ENCODE peak calls at places on chromosomes 13 and 19, in seven cellular contexts. F, Y, K, O, C, I and U are unnamed samples.

GRCh38 chr19:48695743-48696352 is at the start of gene FUT2:
- DNase-seq in I (no peak), F (peak), Y (peak), C (no peak), O (no peak), K (no peak), U (no peak)

GRCh38 chr19:43620061-43621001 is 902 bp upstream of the ZNF428 start:
- DNase-seq in C (no peak), F (no peak), O (no peak), Y (no peak), K (no peak), I (no peak), U (no peak)

GRCh38 chr19:18097217-18097992 is at the start of gene MAST3:
- DNase-seq in O (peak), I (peak), F (peak), K (peak), C (no peak), Y (peak), U (peak)

GRCh38 chr13:75685239-75685697 is 49.1 kb downstream of the LMO7 start:
- DNase-seq in K (peak), O (peak), C (peak), F (peak), Y (peak), I (peak), U (peak)

GRCh38 chr19:2804156-2805004 is 15.3 kb upstream of the ZNF554 start:
- DNase-seq in K (no peak), I (no peak), C (no peak), O (no peak), Y (no peak), F (no peak), U (no peak)

GRCh38 chr19:51971624-51972023 is 15.0 kb downstream of the ZNF350 start:
- DNase-seq in C (no peak), O (no peak), F (no peak), I (no peak), Y (peak), K (peak), U (peak)

GRCh38 chr19:50703915-50704548 is 15.6 kb downstream of the SHANK1 start:
- DNase-seq in C (no peak), O (no peak), K (no peak), Y (peak), F (peak), I (no peak), U (no peak)

GRCh38 chr19:56133858-56134654 is 7.0 kb upstream of the ZNF444 start:
- DNase-seq in I (no peak), C (no peak), Y (peak), F (no peak), K (peak), O (no peak), U (no peak)

GRCh38 chr13:107834268-107834667 is 381.1 kb downstream of the LIG4 start:
- DNase-seq in Y (no peak), C (no peak), O (no peak), K (peak), I (no peak), F (no peak), U (no peak)

GRCh38 chr13:52644108-52644507 is 1.9 kb downstream of the HNRNPA1L2 start:
- DNase-seq in O (no peak), I (no peak), C (no peak), F (no peak), Y (no peak), K (peak), U (no peak)

GRCh38 chr19:10568444-10568825 is 344 bp downstream of the CDKN2D start:
- DNase-seq in F (peak), C (no peak), O (no peak), K (no peak), I (peak), Y (peak), U (peak)

GRCh38 chr13:49517461-49517860 is 21.7 kb downstream of the PHF11 start:
- DNase-seq in K (no peak), C (no peak), F (no peak), O (no peak), Y (peak), I (no peak), U (peak)

GRCh38 chr13:33497146-33497845 is 211.7 kb upstream of the STARD13 start:
- DNase-seq in F (no peak), K (peak), I (no peak), C (no peak), O (no peak), Y (no peak), U (peak)

GRCh38 chr13:111328803-111329410 is 8.5 kb downstream of the TEX29 start:
- DNase-seq in F (peak), Y (no peak), I (no peak), O (no peak), K (no peak), C (no peak), U (no peak)

GRCh38 chr19:42052241-42052863 is 17.7 kb downstream of the GRIK5 start:
- DNase-seq in O (no peak), Y (no peak), K (no peak), C (no peak), I (no peak), F (no peak), U (no peak)

GRCh38 chr13:99777873-99778272 is 193.7 kb downstream of the ZIC5 start:
- DNase-seq in K (no peak), I (no peak), O (no peak), F (no peak), C (no peak), Y (peak), U (no peak)

GRCh38 chr19:42122691-42123607 is 9.3 kb downstream of the POU2F2 start:
- DNase-seq in C (no peak), F (no peak), Y (no peak), O (no peak), K (no peak), I (no peak), U (no peak)

GRCh38 chr19:50992666-50993035 is 8.8 kb downstream of the KLK8 start:
- DNase-seq in O (no peak), C (no peak), K (no peak), Y (no peak), F (no peak), I (no peak), U (no peak)

GRCh38 chr13:46146898-46147297 is 35.1 kb downstream of the LCP1 start:
- DNase-seq in O (no peak), I (no peak), K (no peak), Y (peak), C (no peak), F (peak), U (peak)

GRCh38 chr19:17244618-17245534 is 843 bp downstream of the NR2F6 start:
- DNase-seq in F (no peak), C (no peak), K (no peak), I (no peak), O (no peak), Y (no peak), U (no peak)

GRCh38 chr19:39126593-39127187 is 1.1 kb downstream of the PAK4 start:
- DNase-seq in C (no peak), Y (peak), F (no peak), I (peak), O (no peak), K (no peak), U (peak)

GRCh38 chr13:29716493-29716892 is 121.0 kb upstream of the SLC7A1 start:
- DNase-seq in O (no peak), K (no peak), I (no peak), Y (no peak), C (no peak), F (no peak), U (no peak)
- H2AK5ac ChIP-seq in O (no peak), K (no peak), I (no peak), Y (no peak), C (no peak), F (no peak), U (no peak)

GRCh38 chr13:77038907-77039470 is 12.0 kb upstream of the FBXL3 start:
- DNase-seq in Y (no peak), O (no peak), C (no peak), F (no peak), K (no peak), I (no peak), U (no peak)

GRCh38 chr13:77042566-77043177 is 15.7 kb upstream of the FBXL3 start:
- DNase-seq in C (no peak), K (peak), I (peak), Y (no peak), F (no peak), O (no peak), U (peak)

GRCh38 chr13:77040835-77041234 is 13.9 kb upstream of the FBXL3 start:
- DNase-seq in F (no peak), O (no peak), Y (no peak), C (no peak), I (no peak), K (no peak), U (no peak)

GRCh38 chr13:77036294-77036693 is 9.3 kb upstream of the FBXL3 start:
- DNase-seq in K (no peak), C (no peak), Y (no peak), O (no peak), F (no peak), I (no peak), U (no peak)

DNA sequence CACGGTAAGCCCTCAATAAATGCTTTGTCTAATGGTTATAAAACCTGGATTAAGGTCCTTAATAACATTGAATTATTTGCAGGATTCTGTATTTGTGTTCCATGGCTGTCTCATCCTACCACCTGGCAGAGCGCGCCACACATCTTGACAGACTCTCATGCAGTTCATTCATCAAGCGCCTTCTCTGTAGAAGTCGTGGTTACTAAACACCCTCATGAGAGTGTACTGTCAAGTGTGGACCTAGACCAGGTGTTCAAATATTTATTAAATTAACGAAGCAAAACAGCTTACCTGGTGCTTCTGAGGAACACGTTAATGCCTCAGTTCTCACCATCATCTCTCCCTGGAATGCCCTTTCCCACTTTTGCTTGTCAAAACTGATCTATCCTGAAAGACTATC is 13.1 kb upstream of the FBXL3 start:
- DNase-seq in C (no peak), O (no peak), I (no peak), F (no peak), K (no peak), Y (no peak), U (no peak)
- H2AK5ac ChIP-seq in C (no peak), O (no peak), I (no peak), F (no peak), K (no peak), Y (no peak), U (no peak)

GRCh38 chr13:44805623-44806022 is 183.6 kb downstream of the NUFIP1 start:
- DNase-seq in Y (no peak), O (no peak), C (no peak), K (no peak), F (no peak), I (no peak), U (no peak)
- H2AK5ac ChIP-seq in Y (no peak), O (no peak), C (no peak), K (no peak), F (no peak), I (no peak), U (no peak)

GRCh38 chr13:45143346-45143751 is 23.0 kb downstream of the GTF2F2 start:
- DNase-seq in O (no peak), I (peak), Y (no peak), C (no peak), K (peak), F (no peak), U (peak)
- H2AK5ac ChIP-seq in O (no peak), I (no peak), Y (no peak), C (no peak), K (peak), F (no peak), U (no peak)

GRCh38 chr19:12881172-12881808 is at the start of gene DNASE2:
- DNase-seq in F (peak), O (peak), C (peak), K (peak), Y (peak), I (peak), U (peak)

GRCh38 chr19:12884202-12884601 is 2.8 kb downstream of the KLF1 start:
- DNase-seq in F (no peak), C (no peak), Y (no peak), I (no peak), K (no peak), O (no peak), U (no peak)

GRCh38 chr19:12882589-12882988 is 1.3 kb upstream of the DNASE2 start:
- DNase-seq in K (no peak), I (no peak), Y (no peak), F (no peak), C (no peak), O (no peak), U (no peak)

GRCh38 chr19:12884627-12884925 is 2.4 kb downstream of the KLF1 start:
- DNase-seq in K (no peak), I (no peak), C (no peak), Y (no peak), F (no peak), O (no peak), U (no peak)

DNA sequence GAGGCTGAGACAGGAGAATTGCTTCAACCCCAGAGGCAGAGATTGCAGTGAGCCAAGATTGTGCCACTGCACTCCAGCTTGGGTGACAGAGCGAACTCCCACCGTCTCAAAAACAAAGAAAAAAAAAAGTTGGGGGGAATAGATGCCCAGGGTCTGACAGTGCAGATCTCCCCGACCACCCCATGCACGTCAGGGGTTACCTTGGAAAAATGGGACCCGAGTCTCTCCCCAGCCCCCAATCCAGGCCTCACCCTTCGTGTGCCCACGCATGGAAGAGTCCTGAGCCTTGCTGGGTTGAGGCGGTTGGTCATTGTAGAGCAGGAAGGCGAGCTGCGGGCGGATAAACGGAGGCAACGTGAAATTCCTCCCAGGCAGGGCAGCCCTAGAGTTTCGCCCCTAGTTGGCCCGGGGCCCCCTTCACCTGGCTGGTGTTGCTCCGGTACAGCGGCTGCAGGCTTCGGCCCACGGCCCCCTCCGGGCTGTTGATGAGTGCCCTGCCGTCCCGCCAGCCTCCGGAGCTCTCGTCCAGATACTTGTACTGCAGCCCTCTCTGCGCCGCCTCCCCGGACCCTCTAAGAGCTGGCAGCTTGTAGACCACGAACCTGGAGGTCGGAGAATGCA is 588 bp downstream of the DNASE2 start:
- DNase-seq in I (no peak), K (peak), O (no peak), F (peak), Y (peak), C (no peak), U (no peak)
- H2AK5ac ChIP-seq in I (no peak), K (no peak), O (no peak), F (no peak), Y (no peak), C (no peak), U (no peak)

GRCh38 chr13:41960195-41960699 is 662 bp downstream of the VWA8 start:
- DNase-seq in C (no peak), O (no peak), K (peak), I (peak), Y (peak), F (no peak), U (peak)

GRCh38 chr13:41962994-41963393 is 2.1 kb upstream of the VWA8 start:
- DNase-seq in I (no peak), K (peak), F (no peak), C (no peak), O (no peak), Y (no peak), U (no peak)

GRCh38 chr13:41955605-41956004 is 5.3 kb downstream of the VWA8 start:
- DNase-seq in K (no peak), I (no peak), F (no peak), O (no peak), C (no peak), Y (no peak), U (no peak)

GRCh38 chr13:41956272-41956671 is 4.6 kb downstream of the VWA8 start:
- DNase-seq in I (no peak), Y (no peak), C (no peak), O (no peak), K (no peak), F (no peak), U (no peak)

GRCh38 chr13:41960700-41961697 is at the start of gene VWA8:
- DNase-seq in Y (peak), O (peak), K (peak), C (peak), I (peak), F (peak), U (peak)
- H2AK5ac ChIP-seq in Y (no peak), O (peak), K (no peak), C (no peak), I (no peak), F (no peak), U (no peak)

GRCh38 chr13:112351825-112352224 is 24.3 kb upstream of the SPACA7 start:
- DNase-seq in K (no peak), Y (no peak), I (no peak), C (no peak), F (peak), O (no peak), U (no peak)
- H2AK5ac ChIP-seq in K (no peak), Y (no peak), I (no peak), C (no peak), F (no peak), O (no peak), U (no peak)

DNA sequence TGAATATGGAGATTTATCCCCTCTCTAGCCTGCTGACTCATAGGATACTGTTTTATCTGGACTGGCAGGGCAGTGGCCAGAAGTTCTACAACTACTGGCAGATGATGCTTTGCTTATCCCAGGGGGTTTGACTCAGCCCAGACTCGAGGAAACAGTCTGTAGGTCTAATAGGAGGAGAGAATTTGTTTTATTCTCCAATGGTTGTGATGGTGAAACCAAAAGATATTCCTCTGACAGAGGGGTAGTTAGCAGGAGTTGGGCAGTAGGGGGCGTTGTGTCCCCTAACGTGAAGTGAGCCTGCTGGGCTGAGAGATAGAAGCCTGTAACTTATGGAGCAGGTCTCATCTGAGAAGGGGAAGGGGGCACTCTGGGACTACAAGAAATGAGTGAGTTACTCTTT is 74.9 kb downstream of the WTIP start:
- DNase-seq in O (no peak), Y (peak), I (peak), F (peak), K (no peak), C (no peak), U (no peak)
- H2AK5ac ChIP-seq in O (no peak), Y (no peak), I (no peak), F (no peak), K (no peak), C (no peak), U (no peak)

GRCh38 chr13:82661126-82661525 is 1221.1 kb downstream of the SLITRK1 start:
- DNase-seq in I (no peak), K (no peak), F (no peak), Y (peak), C (no peak), O (no peak), U (no peak)

GRCh38 chr13:82657471-82657870 is 1224.8 kb downstream of the SLITRK1 start:
- DNase-seq in I (no peak), O (no peak), K (no peak), C (no peak), F (no peak), Y (no peak), U (no peak)

GRCh38 chr13:82654143-82654542 is 1228.1 kb downstream of the SLITRK1 start:
- DNase-seq in Y (no peak), I (no peak), F (no peak), K (no peak), O (no peak), C (no peak), U (no peak)

GRCh38 chr13:82654851-82655517 is 1227.3 kb downstream of the SLITRK1 start:
- DNase-seq in F (no peak), O (no peak), Y (no peak), K (peak), I (no peak), C (no peak), U (no peak)

GRCh38 chr13:82655518-82655855 is 1226.8 kb downstream of the SLITRK1 start:
- DNase-seq in F (no peak), K (peak), I (no peak), Y (no peak), C (no peak), O (no peak), U (no peak)
- H2AK5ac ChIP-seq in F (no peak), K (peak), I (no peak), Y (no peak), C (no peak), O (no peak), U (no peak)